ENCODE peak calls at places on chromosomes 7 and 10, in nine cellular contexts. One of them, this sample, is unnamed. For H3K4me1, the result is how much of the 10 kb centered on the place peaks cover.

GRCh38 chr7:42774436-42774835 is 137.4 kb downstream of the C7orf25 start:
- DNase-seq in IMR-90: no peak
- DNase-seq in breast epithelium: no peak
- DNase-seq in HCT116: no peak
- DNase-seq in upper lobe of left lung: no peak
- DNase-seq in A549: no peak
- DNase-seq in K562: no peak
- DNase-seq in esophagus squamous epithelium: no peak
- DNase-seq in heart left ventricle: no peak
- DNase-seq in this sample: no peak

GRCh38 chr7:818031-818699 is 14.1 kb upstream of the SUN1 start:
- DNase-seq in A549: peak
- DNase-seq in heart left ventricle: no peak
- DNase-seq in IMR-90: peak
- DNase-seq in K562: peak
- DNase-seq in breast epithelium: no peak
- DNase-seq in upper lobe of left lung: no peak
- DNase-seq in esophagus squamous epithelium: no peak
- DNase-seq in HCT116: peak
- DNase-seq in this sample: peak

GRCh38 chr10:114042895-114043531 is 653 bp upstream of the ADRB1 start:
- DNase-seq in HCT116: peak
- DNase-seq in A549: peak
- DNase-seq in heart left ventricle: peak
- DNase-seq in breast epithelium: no peak
- DNase-seq in IMR-90: peak
- DNase-seq in upper lobe of left lung: peak
- DNase-seq in esophagus squamous epithelium: no peak
- DNase-seq in K562: no peak
- DNase-seq in this sample: peak

GRCh38 chr7:95246935-95247370 is 77.4 kb downstream of the PON1 start:
- DNase-seq in heart left ventricle: peak
- DNase-seq in breast epithelium: no peak
- DNase-seq in IMR-90: peak
- DNase-seq in K562: peak
- DNase-seq in upper lobe of left lung: peak
- DNase-seq in A549: peak
- DNase-seq in esophagus squamous epithelium: no peak
- DNase-seq in HCT116: peak
- DNase-seq in this sample: peak

GRCh38 chr7:4236389-4236788 is 445.7 kb upstream of the FOXK1 start:
- DNase-seq in HCT116: no peak
- DNase-seq in IMR-90: no peak
- DNase-seq in breast epithelium: no peak
- DNase-seq in heart left ventricle: no peak
- DNase-seq in esophagus squamous epithelium: no peak
- DNase-seq in K562: no peak
- DNase-seq in upper lobe of left lung: peak
- DNase-seq in A549: no peak
- DNase-seq in this sample: peak

GRCh38 chr10:60465801-60466200 is 76.1 kb upstream of the ANK3 start:
- DNase-seq in IMR-90: peak
- DNase-seq in HCT116: no peak
- DNase-seq in upper lobe of left lung: no peak
- DNase-seq in A549: no peak
- DNase-seq in heart left ventricle: no peak
- DNase-seq in breast epithelium: no peak
- DNase-seq in K562: no peak
- DNase-seq in esophagus squamous epithelium: no peak
- DNase-seq in this sample: no peak

GRCh38 chr10:18021725-18022480 is 70.2 kb downstream of the SLC39A12 start:
- DNase-seq in breast epithelium: no peak
- DNase-seq in K562: no peak
- DNase-seq in A549: no peak
- DNase-seq in IMR-90: no peak
- DNase-seq in heart left ventricle: no peak
- DNase-seq in upper lobe of left lung: no peak
- DNase-seq in esophagus squamous epithelium: no peak
- DNase-seq in HCT116: no peak
- DNase-seq in this sample: no peak

GRCh38 chr7:6165521-6166325 is 106.7 kb downstream of the CYTH3 start:
- DNase-seq in A549: no peak
- DNase-seq in upper lobe of left lung: no peak
- DNase-seq in esophagus squamous epithelium: no peak
- DNase-seq in IMR-90: no peak
- DNase-seq in HCT116: no peak
- DNase-seq in heart left ventricle: no peak
- DNase-seq in breast epithelium: no peak
- DNase-seq in K562: no peak
- DNase-seq in this sample: peak

GRCh38 chr7:130993671-130994365 is 259.8 kb upstream of the KLF14 start:
- DNase-seq in heart left ventricle: no peak
- DNase-seq in HCT116: no peak
- DNase-seq in IMR-90: no peak
- DNase-seq in breast epithelium: no peak
- DNase-seq in A549: no peak
- DNase-seq in esophagus squamous epithelium: no peak
- DNase-seq in upper lobe of left lung: no peak
- DNase-seq in K562: no peak
- DNase-seq in this sample: no peak

GRCh38 chr7:130994378-130995115 is 260.5 kb upstream of the KLF14 start:
- DNase-seq in upper lobe of left lung: no peak
- DNase-seq in HCT116: no peak
- DNase-seq in esophagus squamous epithelium: no peak
- DNase-seq in heart left ventricle: peak
- DNase-seq in K562: no peak
- DNase-seq in A549: no peak
- DNase-seq in breast epithelium: peak
- DNase-seq in IMR-90: no peak
- DNase-seq in this sample: no peak

GRCh38 chr7:130996841-130997231 is 262.8 kb upstream of the KLF14 start:
- DNase-seq in upper lobe of left lung: peak
- DNase-seq in K562: no peak
- DNase-seq in esophagus squamous epithelium: no peak
- DNase-seq in heart left ventricle: no peak
- DNase-seq in A549: peak
- DNase-seq in IMR-90: peak
- DNase-seq in HCT116: peak
- DNase-seq in breast epithelium: peak
- DNase-seq in this sample: no peak

GRCh38 chr7:130996205-130996840 is 262.3 kb upstream of the KLF14 start:
- DNase-seq in A549: no peak
- DNase-seq in esophagus squamous epithelium: no peak
- DNase-seq in upper lobe of left lung: no peak
- DNase-seq in IMR-90: no peak
- DNase-seq in K562: no peak
- DNase-seq in HCT116: no peak
- DNase-seq in heart left ventricle: no peak
- DNase-seq in breast epithelium: no peak
- DNase-seq in this sample: no peak

DNA sequence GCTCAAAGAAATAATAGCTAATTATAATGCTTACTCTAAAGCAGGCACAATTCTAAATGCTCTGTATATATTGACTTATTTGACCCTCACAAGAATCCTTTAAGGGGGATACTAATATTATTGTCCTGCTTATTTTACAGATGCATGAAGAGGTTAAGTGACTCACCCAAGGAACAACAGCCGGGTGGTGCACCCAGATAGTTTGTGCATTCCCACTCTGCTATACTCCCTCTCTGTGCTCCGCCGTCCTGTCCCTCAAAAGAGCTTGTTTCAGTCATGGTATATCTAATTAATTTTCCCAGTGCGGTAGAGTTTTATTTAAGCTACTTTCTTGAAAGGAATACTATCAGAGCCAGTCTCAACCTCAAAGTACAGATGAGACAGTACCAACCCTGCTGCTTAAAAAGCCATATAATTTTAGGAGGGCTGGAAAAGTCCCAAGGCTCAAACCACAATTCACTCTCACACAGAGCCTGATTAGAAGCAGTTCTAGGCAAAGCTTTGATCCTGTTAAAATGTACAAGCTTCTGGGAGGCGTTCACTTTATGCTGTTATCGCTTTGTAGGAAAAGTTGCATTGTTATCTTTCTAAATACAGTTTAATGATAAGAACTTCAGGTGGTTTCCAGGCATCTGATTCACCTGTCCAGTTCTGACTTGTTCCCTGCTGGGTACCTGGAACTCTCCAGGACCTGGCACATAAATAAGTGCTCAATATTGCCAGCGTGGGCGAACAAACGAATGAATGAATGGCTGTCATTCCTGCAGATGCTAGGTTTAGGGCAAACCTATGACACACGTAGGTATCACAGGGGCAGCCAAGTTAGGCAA is 261.5 kb upstream of the KLF14 start:
- DNase-seq in K562: no peak
- DNase-seq in A549: no peak
- DNase-seq in heart left ventricle: no peak
- DNase-seq in esophagus squamous epithelium: no peak
- DNase-seq in breast epithelium: no peak
- DNase-seq in upper lobe of left lung: no peak
- DNase-seq in HCT116: peak
- DNase-seq in IMR-90: no peak
- DNase-seq in this sample: no peak
- H3K4me1 ChIP-seq in K562: under half
- H3K4me1 ChIP-seq in A549: half or more
- H3K4me1 ChIP-seq in heart left ventricle: under half
- H3K4me1 ChIP-seq in esophagus squamous epithelium: half or more
- H3K4me1 ChIP-seq in breast epithelium: half or more
- H3K4me1 ChIP-seq in upper lobe of left lung: half or more
- H3K4me1 ChIP-seq in HCT116: half or more
- H3K4me1 ChIP-seq in IMR-90: under half
- H3K4me1 ChIP-seq in this sample: half or more

GRCh38 chr10:96860631-96861277 is 28.7 kb downstream of the LCOR start:
- DNase-seq in upper lobe of left lung: no peak
- DNase-seq in K562: no peak
- DNase-seq in HCT116: no peak
- DNase-seq in A549: no peak
- DNase-seq in esophagus squamous epithelium: no peak
- DNase-seq in IMR-90: no peak
- DNase-seq in breast epithelium: no peak
- DNase-seq in heart left ventricle: no peak
- DNase-seq in this sample: no peak

GRCh38 chr10:96858706-96859050 is 26.6 kb downstream of the LCOR start:
- DNase-seq in A549: no peak
- DNase-seq in heart left ventricle: no peak
- DNase-seq in upper lobe of left lung: no peak
- DNase-seq in breast epithelium: no peak
- DNase-seq in esophagus squamous epithelium: no peak
- DNase-seq in HCT116: no peak
- DNase-seq in IMR-90: no peak
- DNase-seq in K562: peak
- DNase-seq in this sample: no peak

GRCh38 chr10:96858038-96858705 is 26.1 kb downstream of the LCOR start:
- DNase-seq in A549: no peak
- DNase-seq in IMR-90: peak
- DNase-seq in HCT116: no peak
- DNase-seq in breast epithelium: no peak
- DNase-seq in K562: no peak
- DNase-seq in esophagus squamous epithelium: no peak
- DNase-seq in heart left ventricle: no peak
- DNase-seq in upper lobe of left lung: no peak
- DNase-seq in this sample: no peak

GRCh38 chr10:96863922-96864543 is 31.9 kb downstream of the LCOR start:
- DNase-seq in upper lobe of left lung: no peak
- DNase-seq in IMR-90: peak
- DNase-seq in heart left ventricle: no peak
- DNase-seq in K562: peak
- DNase-seq in HCT116: peak
- DNase-seq in A549: peak
- DNase-seq in esophagus squamous epithelium: no peak
- DNase-seq in breast epithelium: no peak
- DNase-seq in this sample: no peak
- H3K27ac ChIP-seq in upper lobe of left lung: peak
- H3K27ac ChIP-seq in IMR-90: no peak
- H3K27ac ChIP-seq in heart left ventricle: no peak
- H3K27ac ChIP-seq in K562: no peak
- H3K27ac ChIP-seq in HCT116: peak
- H3K27ac ChIP-seq in A549: peak
- H3K27ac ChIP-seq in esophagus squamous epithelium: no peak
- H3K27ac ChIP-seq in breast epithelium: peak
- H3K27ac ChIP-seq in this sample: no peak

GRCh38 chr10:133370026-133370786 is 2.9 kb downstream of the ECHS1 start:
- DNase-seq in IMR-90: no peak
- DNase-seq in A549: no peak
- DNase-seq in esophagus squamous epithelium: no peak
- DNase-seq in heart left ventricle: no peak
- DNase-seq in K562: no peak
- DNase-seq in breast epithelium: no peak
- DNase-seq in upper lobe of left lung: no peak
- DNase-seq in HCT116: no peak
- DNase-seq in this sample: no peak

GRCh38 chr10:133375357-133376115 is 2.4 kb upstream of the ECHS1 start:
- DNase-seq in A549: no peak
- DNase-seq in heart left ventricle: no peak
- DNase-seq in breast epithelium: no peak
- DNase-seq in K562: no peak
- DNase-seq in upper lobe of left lung: no peak
- DNase-seq in IMR-90: no peak
- DNase-seq in HCT116: no peak
- DNase-seq in esophagus squamous epithelium: no peak
- DNase-seq in this sample: no peak

GRCh38 chr10:133377025-133377817 is 1.8 kb upstream of the PAOX start:
- DNase-seq in breast epithelium: no peak
- DNase-seq in HCT116: no peak
- DNase-seq in A549: no peak
- DNase-seq in upper lobe of left lung: no peak
- DNase-seq in esophagus squamous epithelium: no peak
- DNase-seq in K562: no peak
- DNase-seq in heart left ventricle: no peak
- DNase-seq in IMR-90: no peak
- DNase-seq in this sample: no peak

GRCh38 chr10:133372507-133372906 is 647 bp downstream of the ECHS1 start:
- DNase-seq in IMR-90: no peak
- DNase-seq in HCT116: no peak
- DNase-seq in upper lobe of left lung: no peak
- DNase-seq in A549: no peak
- DNase-seq in breast epithelium: no peak
- DNase-seq in K562: no peak
- DNase-seq in heart left ventricle: no peak
- DNase-seq in esophagus squamous epithelium: no peak
- DNase-seq in this sample: no peak

GRCh38 chr10:133373104-133373624 is at the start of gene ECHS1:
- DNase-seq in upper lobe of left lung: peak
- DNase-seq in IMR-90: peak
- DNase-seq in breast epithelium: peak
- DNase-seq in esophagus squamous epithelium: peak
- DNase-seq in K562: peak
- DNase-seq in HCT116: peak
- DNase-seq in heart left ventricle: peak
- DNase-seq in A549: peak
- DNase-seq in this sample: peak
- TF ChIP-seq POLR2A in upper lobe of left lung: peak
- TF ChIP-seq POLR2A in IMR-90: peak
- TF ChIP-seq POLR2A in breast epithelium: peak
- TF ChIP-seq POLR2A in esophagus squamous epithelium: no peak
- TF ChIP-seq POLR2A in K562: peak
- TF ChIP-seq POLR2A in HCT116: peak
- TF ChIP-seq POLR2A in heart left ventricle: no peak
- TF ChIP-seq POLR2A in A549: peak
- TF ChIP-seq POLR2A in this sample: peak

GRCh38 chr10:80192553-80192952 is 12.8 kb downstream of the ANXA11 start:
- DNase-seq in upper lobe of left lung: no peak
- DNase-seq in A549: no peak
- DNase-seq in heart left ventricle: no peak
- DNase-seq in IMR-90: no peak
- DNase-seq in esophagus squamous epithelium: no peak
- DNase-seq in HCT116: no peak
- DNase-seq in breast epithelium: no peak
- DNase-seq in K562: no peak
- DNase-seq in this sample: no peak

GRCh38 chr10:80195046-80195574 is 10.2 kb downstream of the ANXA11 start:
- DNase-seq in A549: no peak
- DNase-seq in HCT116: no peak
- DNase-seq in breast epithelium: no peak
- DNase-seq in upper lobe of left lung: peak
- DNase-seq in esophagus squamous epithelium: no peak
- DNase-seq in IMR-90: no peak
- DNase-seq in K562: no peak
- DNase-seq in heart left ventricle: no peak
- DNase-seq in this sample: no peak

GRCh38 chr10:80196950-80197315 is 8.4 kb downstream of the ANXA11 start:
- DNase-seq in A549: no peak
- DNase-seq in heart left ventricle: no peak
- DNase-seq in breast epithelium: no peak
- DNase-seq in HCT116: no peak
- DNase-seq in upper lobe of left lung: no peak
- DNase-seq in K562: no peak
- DNase-seq in esophagus squamous epithelium: no peak
- DNase-seq in IMR-90: no peak
- DNase-seq in this sample: no peak

GRCh38 chr10:80196270-80196949 is 8.9 kb downstream of the ANXA11 start:
- DNase-seq in K562: no peak
- DNase-seq in heart left ventricle: peak
- DNase-seq in esophagus squamous epithelium: no peak
- DNase-seq in upper lobe of left lung: peak
- DNase-seq in HCT116: peak
- DNase-seq in IMR-90: peak
- DNase-seq in A549: peak
- DNase-seq in breast epithelium: peak
- DNase-seq in this sample: no peak

DNA sequence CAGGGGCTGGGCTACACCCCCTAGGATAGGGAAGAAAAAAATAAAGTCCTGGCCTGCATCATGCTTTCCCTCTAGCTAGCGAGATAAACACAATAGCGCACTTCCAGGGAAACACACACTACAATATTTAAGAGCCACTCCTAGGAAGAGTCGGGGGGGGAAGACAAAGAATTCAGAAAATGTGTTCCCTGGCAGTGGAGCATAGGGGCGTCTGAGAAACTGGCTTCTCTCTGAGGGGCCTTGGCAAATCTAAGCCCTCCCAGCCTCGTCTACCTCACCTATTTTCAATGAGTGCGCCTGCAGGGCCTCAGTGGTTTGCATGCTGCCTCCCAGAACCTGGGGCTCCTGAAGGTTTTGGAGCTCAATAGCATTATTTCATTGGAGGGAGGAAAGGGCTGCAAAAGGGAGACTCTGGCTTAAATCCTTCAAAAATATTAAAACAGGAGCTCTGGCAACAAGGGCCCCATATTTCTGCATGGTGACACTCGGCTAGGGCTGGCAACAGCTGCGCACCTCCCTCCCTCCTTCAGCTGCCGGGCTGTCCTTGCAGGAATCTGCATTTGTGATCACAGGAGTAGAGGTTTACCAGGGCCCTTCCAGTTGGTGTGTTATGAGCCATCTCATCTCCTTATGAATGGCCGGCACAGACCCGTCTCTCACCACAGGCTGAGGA is 10.8 kb downstream of the ANXA11 start:
- DNase-seq in HCT116: no peak
- DNase-seq in upper lobe of left lung: no peak
- DNase-seq in K562: no peak
- DNase-seq in IMR-90: no peak
- DNase-seq in A549: no peak
- DNase-seq in esophagus squamous epithelium: no peak
- DNase-seq in breast epithelium: no peak
- DNase-seq in heart left ventricle: no peak
- DNase-seq in this sample: no peak
- H3K4me1 ChIP-seq in HCT116: half or more
- H3K4me1 ChIP-seq in upper lobe of left lung: half or more
- H3K4me1 ChIP-seq in K562: under half
- H3K4me1 ChIP-seq in IMR-90: under half
- H3K4me1 ChIP-seq in A549: half or more
- H3K4me1 ChIP-seq in esophagus squamous epithelium: half or more
- H3K4me1 ChIP-seq in breast epithelium: under half
- H3K4me1 ChIP-seq in heart left ventricle: half or more
- H3K4me1 ChIP-seq in this sample: under half